ENCODE peak calls at places on chromosomes 16 and 17, in four cellular contexts. G is WTC11, L is A549, F is K562. Z is an unnamed sample.

GRCh38 chr17:75783803-75784472 is 668 bp upstream of the UNK start:
- DNase-seq in F (peak), G (peak), L (no peak), Z (no peak)

GRCh38 chr16:88377961-88378360 is 4.8 kb upstream of the ZNF469 start:
- DNase-seq in G (no peak), F (no peak), L (no peak), Z (no peak)

GRCh38 chr16:73074399-73074798 is 26.5 kb upstream of the ZFHX3 start:
- DNase-seq in F (no peak), L (no peak), G (no peak), Z (no peak)

GRCh38 chr16:83971165-83972130 is 3.4 kb downstream of the NECAB2 start:
- DNase-seq in L (no peak), G (no peak), F (no peak), Z (no peak)

GRCh38 chr16:2527071-2527783 is 4.0 kb downstream of the CEMP1 start:
- DNase-seq in F (no peak), L (no peak), G (no peak), Z (no peak)

GRCh38 chr17:79915850-79916430 is 76.7 kb upstream of the CBX4 start:
- DNase-seq in G (peak), F (peak), L (peak), Z (peak)

GRCh38 chr17:42202696-42203095 is 8.4 kb upstream of the GHDC start:
- DNase-seq in F (no peak), L (no peak), G (no peak), Z (no peak)

GRCh38 chr17:21355586-21355985 is 20.6 kb upstream of the KCNJ12 start:
- DNase-seq in G (no peak), L (no peak), F (no peak), Z (no peak)

GRCh38 chr16:5918553-5919127 is 821.0 kb upstream of the EEF2KMT start:
- DNase-seq in F (peak), G (no peak), L (no peak), Z (peak)

GRCh38 chr16:84821728-84822676 is 2.2 kb downstream of the CRISPLD2 start:
- DNase-seq in L (no peak), G (no peak), F (no peak), Z (no peak)

GRCh38 chr17:30290696-30291570 is 811 bp downstream of the BLMH start:
- DNase-seq in G (peak), L (peak), F (peak), Z (peak)

GRCh38 chr16:19169081-19169639 is 1.1 kb downstream of the SYT17 start:
- DNase-seq in L (no peak), G (no peak), F (no peak), Z (no peak)

GRCh38 chr16:89199241-89200123 is 855 bp downstream of the SLC22A31 start:
- DNase-seq in L (no peak), G (no peak), F (no peak), Z (no peak)

GRCh38 chr16:85856054-85856453 is 42.9 kb upstream of the IRF8 start:
- DNase-seq in L (no peak), F (no peak), G (no peak), Z (no peak)

GRCh38 chr17:28725166-28725659 is 820 bp downstream of the TLCD1 start:
- DNase-seq in L (peak), F (peak), G (no peak), Z (peak)

GRCh38 chr17:28725660-28726395 is at the start of gene TLCD1:
- DNase-seq in L (peak), F (peak), G (peak), Z (peak)

GRCh38 chr17:28726912-28727726 is 1.1 kb upstream of the TLCD1 start:
- DNase-seq in L (peak), F (peak), G (peak), Z (peak)

GRCh38 chr17:28727727-28728363 is 743 bp upstream of the NEK8 start:
- DNase-seq in L (peak), G (peak), F (peak), Z (peak)

DNA sequence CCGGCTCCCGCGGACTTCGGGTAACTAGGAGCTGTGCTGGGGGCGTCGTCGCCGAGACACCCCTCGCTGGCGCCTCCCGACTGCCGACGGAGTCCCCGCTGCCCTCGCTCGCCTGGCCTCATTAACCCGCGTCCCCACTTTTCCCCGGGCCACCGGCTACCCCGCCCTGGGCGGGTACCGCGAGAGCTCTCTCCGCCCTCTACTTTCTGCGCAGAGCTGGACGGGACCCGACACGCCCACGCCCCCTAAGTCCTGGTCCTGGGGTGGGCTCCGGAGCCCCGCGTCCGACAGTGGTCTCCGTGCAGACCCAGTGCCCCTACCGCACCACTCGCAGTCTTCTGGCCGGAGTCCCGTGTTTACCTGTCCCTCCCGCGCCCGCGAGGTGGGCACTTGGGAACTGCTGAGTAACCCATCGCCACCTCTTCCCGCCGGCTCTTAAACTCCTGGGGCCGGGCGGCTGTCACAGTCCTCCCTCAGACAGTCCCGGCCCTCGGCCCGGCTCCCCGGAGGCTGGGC is 421 bp upstream of the TLCD1 start:
- DNase-seq in L (peak), F (peak), G (peak), Z (peak)
- TF ChIP-seq NR3C1 in L (no peak), F (no peak), G (no peak), Z (no peak)

GRCh38 chr16:51245306-51245705 is 94.2 kb upstream of the SALL1 start:
- DNase-seq in G (no peak), L (no peak), F (no peak), Z (no peak)

GRCh38 chr16:51242281-51242994 is 91.4 kb upstream of the SALL1 start:
- DNase-seq in G (no peak), F (no peak), L (no peak), Z (no peak)

GRCh38 chr16:51239196-51239595 is 88.1 kb upstream of the SALL1 start:
- DNase-seq in F (no peak), L (no peak), G (no peak), Z (no peak)

GRCh38 chr16:51248217-51248616 is 97.1 kb upstream of the SALL1 start:
- DNase-seq in L (no peak), F (no peak), G (no peak), Z (no peak)

GRCh38 chr16:51243836-51244483 is 92.9 kb upstream of the SALL1 start:
- DNase-seq in G (no peak), F (no peak), L (peak), Z (peak)
- TF ChIP-seq NR3C1 in G (no peak), F (no peak), L (no peak), Z (no peak)

GRCh38 chr17:57612202-57613071 is 132.7 kb downstream of the CCDC182 start:
- DNase-seq in G (peak), L (no peak), F (peak), Z (peak)
- TF ChIP-seq NR3C1 in G (no peak), L (no peak), F (no peak), Z (no peak)

GRCh38 chr17:77437017-77437416 is 296.2 kb downstream of the SEC14L1 start:
- DNase-seq in L (no peak), F (no peak), G (no peak), Z (no peak)
- TF ChIP-seq NR3C1 in L (no peak), F (no peak), G (no peak), Z (no peak)

GRCh38 chr17:28485049-28485448 is 11.6 kb downstream of the SLC13A2 start:
- DNase-seq in F (no peak), L (no peak), G (no peak), Z (peak)
- TF ChIP-seq NR3C1 in F (no peak), L (no peak), G (no peak), Z (no peak)

GRCh38 chr17:57121308-57122042 is 36.4 kb downstream of the AKAP1 start:
- DNase-seq in F (peak), L (peak), G (peak), Z (no peak)
- TF ChIP-seq NR3C1 in F (no peak), L (no peak), G (no peak), Z (no peak)

GRCh38 chr17:78313735-78314648 is 45.9 kb downstream of the SOCS3 start:
- DNase-seq in L (peak), F (peak), G (peak), Z (peak)
- TF ChIP-seq NR3C1 in L (no peak), F (no peak), G (no peak), Z (no peak)

DNA sequence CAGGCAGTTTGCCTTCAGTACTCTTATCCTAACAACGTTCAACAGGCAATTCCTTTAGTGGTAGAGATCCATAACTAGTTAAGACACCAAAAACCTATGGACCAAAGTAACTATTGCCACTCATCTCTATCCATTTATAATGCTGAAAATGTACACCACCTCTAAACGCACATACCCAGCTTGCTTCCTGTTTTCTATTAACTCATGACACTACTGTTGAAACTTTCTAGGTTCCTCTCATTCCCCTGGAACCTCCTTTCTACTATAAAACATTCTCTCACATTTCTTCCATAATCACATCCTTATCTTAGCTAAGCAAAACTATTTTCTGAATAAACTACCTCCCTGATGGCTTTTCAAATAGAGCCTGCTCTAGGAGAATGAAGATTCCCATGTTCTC is 43.0 kb upstream of the KSR1 start:
- DNase-seq in L (no peak), F (no peak), G (no peak), Z (no peak)
- TF ChIP-seq NR3C1 in L (no peak), F (no peak), G (no peak), Z (no peak)